ENCODE peak calls at places on chromosomes 7 and 10, in five cellular contexts. R, U, X, B and H are unnamed samples.

GRCh38 chr7:92794846-92795245 is 41.5 kb downstream of the CDK6 start:
- DNase-seq in X (no peak), B (no peak), R (no peak), U (no peak), H (no peak)

GRCh38 chr10:12705943-12706342 is 295.6 kb downstream of the CCDC3 start:
- DNase-seq in R (no peak), B (no peak), X (no peak), U (peak), H (peak)

GRCh38 chr7:17680026-17680425 is 260.3 kb downstream of the SNX13 start:
- DNase-seq in B (no peak), U (peak), R (peak), X (peak), H (peak)

GRCh38 chr10:48231178-48231577 is 43.3 kb downstream of the FRMPD2 start:
- DNase-seq in U (peak), R (no peak), B (no peak), X (no peak), H (no peak)

GRCh38 chr10:6385683-6386082 is 183.0 kb downstream of the PFKFB3 start:
- DNase-seq in U (peak), X (peak), B (no peak), R (no peak), H (peak)

GRCh38 chr10:921471-922414 is 9.8 kb downstream of the LARP4B start:
- DNase-seq in B (peak), R (no peak), X (peak), U (peak), H (peak)

GRCh38 chr7:155947051-155947450 is 134.8 kb upstream of the SHH start:
- DNase-seq in R (peak), U (peak), X (no peak), B (no peak), H (peak)

GRCh38 chr10:30977385-30977784 is 54.3 kb downstream of the ZNF438 start:
- DNase-seq in U (no peak), B (no peak), R (no peak), X (no peak), H (no peak)

GRCh38 chr7:46741924-46742607 is 821.0 kb upstream of the IGFBP3 start:
- DNase-seq in X (peak), U (no peak), R (no peak), B (no peak), H (no peak)

GRCh38 chr7:69820479-69821192 is 222.4 kb downstream of the AUTS2 start:
- DNase-seq in X (no peak), B (no peak), R (no peak), U (no peak), H (no peak)

GRCh38 chr7:157544980-157545680 is 208.3 kb downstream of the DNAJB6 start:
- DNase-seq in R (no peak), B (no peak), U (no peak), X (no peak), H (no peak)

GRCh38 chr10:47022311-47023131 is 111.3 kb downstream of the PTPN20 start:
- DNase-seq in R (peak), U (no peak), B (no peak), X (no peak), H (no peak)

GRCh38 chr10:29302499-29302898 is 13.6 kb downstream of the LYZL1 start:
- DNase-seq in X (no peak), R (no peak), U (no peak), B (no peak), H (no peak)

GRCh38 chr10:29305031-29305335 is 16.1 kb downstream of the LYZL1 start:
- DNase-seq in B (no peak), R (no peak), X (no peak), U (no peak), H (no peak)

GRCh38 chr10:29306688-29307087 is 17.8 kb downstream of the LYZL1 start:
- DNase-seq in X (no peak), B (no peak), U (no peak), R (no peak), H (no peak)

GRCh38 chr10:29301359-29301910 is 12.6 kb downstream of the LYZL1 start:
- DNase-seq in X (no peak), B (no peak), U (no peak), R (no peak), H (no peak)

DNA sequence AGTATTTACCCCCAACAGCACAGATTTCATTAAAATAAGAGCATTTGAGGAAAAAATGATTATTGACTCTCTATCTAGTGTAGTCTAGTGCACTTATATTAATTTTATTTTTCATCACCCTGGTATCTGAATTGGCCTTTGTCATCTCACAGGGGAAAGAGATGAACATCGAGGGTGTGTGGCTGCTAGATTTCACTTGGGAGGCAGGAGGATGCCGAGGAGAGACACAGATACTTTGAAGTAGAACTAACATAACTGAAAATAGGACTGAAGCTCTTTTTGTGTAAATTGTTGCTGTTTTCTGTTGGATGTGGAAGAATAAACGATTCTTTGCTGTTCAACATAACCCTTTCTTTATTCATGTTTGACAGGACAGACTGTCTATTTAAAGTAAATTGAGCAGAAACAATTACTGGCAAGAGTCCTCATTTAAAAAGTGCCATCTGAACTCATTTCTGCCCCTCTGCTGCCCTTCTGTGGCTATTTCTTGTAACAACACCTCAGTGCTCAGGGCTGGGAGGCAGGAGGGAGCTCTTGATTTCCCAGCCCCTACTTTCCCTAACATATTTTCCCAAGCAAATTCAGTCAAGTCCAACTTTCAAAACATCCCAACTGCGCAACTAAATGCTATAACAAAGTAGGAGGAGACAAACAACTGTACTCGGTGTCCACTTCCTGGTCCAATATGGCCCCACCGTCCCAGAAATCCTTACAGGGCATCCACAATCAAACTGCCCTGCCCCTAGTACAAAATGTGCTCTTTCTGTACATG is 15.6 kb downstream of the LYZL1 start:
- DNase-seq in U (peak), X (peak), B (no peak), R (peak), H (peak)
- H3K4me3 ChIP-seq in U (no peak), X (no peak), B (no peak), R (no peak), H (no peak)

GRCh38 chr10:45418859-45419672 is 45.0 kb downstream of the ALOX5 start:
- DNase-seq in U (peak), R (peak), X (peak), B (no peak), H (no peak)
- H3K4me3 ChIP-seq in U (peak), R (peak), X (peak), B (peak), H (no peak)

GRCh38 chr10:42866115-42866995 is 83.8 kb downstream of the BMS1 start:
- DNase-seq in B (peak), R (peak), X (peak), U (peak), H (peak)
- H3K4me3 ChIP-seq in B (peak), R (no peak), X (no peak), U (peak), H (peak)

DNA sequence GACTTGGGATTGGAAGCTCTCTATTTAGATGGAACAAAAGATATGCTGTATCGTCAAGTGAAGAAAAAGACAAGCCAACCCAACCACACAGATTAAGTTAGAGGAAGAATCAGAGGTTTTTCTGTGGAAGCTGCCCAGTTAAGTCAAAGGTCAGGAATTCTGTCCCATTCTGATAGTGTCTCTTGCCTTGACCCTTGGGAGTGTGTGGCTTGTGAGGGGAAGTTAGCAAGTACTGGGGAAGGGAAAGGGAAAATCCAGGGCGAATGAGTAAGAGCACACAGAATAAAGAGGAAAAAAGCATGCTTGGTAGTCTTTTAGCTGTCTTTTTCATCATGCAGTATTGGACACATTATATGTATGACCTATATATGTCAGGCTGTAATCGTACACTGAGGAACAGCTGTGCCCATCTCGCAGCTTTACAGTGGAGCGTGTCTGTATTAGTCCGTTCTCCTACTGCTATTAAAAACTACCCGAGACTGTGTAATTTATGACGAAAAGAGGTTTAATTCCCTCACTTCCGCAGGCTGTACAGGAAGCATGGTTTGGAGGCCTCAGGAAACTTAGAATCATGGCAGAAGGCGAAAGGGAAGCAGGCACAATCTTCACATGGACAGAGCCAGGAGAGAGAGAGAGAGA is 197.2 kb downstream of the GALNT17 start:
- DNase-seq in U (no peak), X (no peak), R (no peak), B (no peak), H (no peak)
- H3K4me3 ChIP-seq in U (no peak), X (no peak), R (no peak), B (no peak), H (no peak)

GRCh38 chr10:87505366-87506113 is 847 bp downstream of the MINPP1 start:
- DNase-seq in X (peak), R (peak), B (no peak), U (peak), H (peak)

GRCh38 chr10:87504667-87505365 is at the start of gene MINPP1:
- DNase-seq in R (peak), X (peak), U (peak), B (peak), H (peak)

GRCh38 chr10:87507879-87508278 is 3.2 kb downstream of the MINPP1 start:
- DNase-seq in B (no peak), R (no peak), X (no peak), U (no peak), H (no peak)

GRCh38 chr10:87504307-87504666 is 406 bp upstream of the MINPP1 start:
- DNase-seq in B (no peak), U (no peak), R (no peak), X (no peak), H (no peak)

DNA sequence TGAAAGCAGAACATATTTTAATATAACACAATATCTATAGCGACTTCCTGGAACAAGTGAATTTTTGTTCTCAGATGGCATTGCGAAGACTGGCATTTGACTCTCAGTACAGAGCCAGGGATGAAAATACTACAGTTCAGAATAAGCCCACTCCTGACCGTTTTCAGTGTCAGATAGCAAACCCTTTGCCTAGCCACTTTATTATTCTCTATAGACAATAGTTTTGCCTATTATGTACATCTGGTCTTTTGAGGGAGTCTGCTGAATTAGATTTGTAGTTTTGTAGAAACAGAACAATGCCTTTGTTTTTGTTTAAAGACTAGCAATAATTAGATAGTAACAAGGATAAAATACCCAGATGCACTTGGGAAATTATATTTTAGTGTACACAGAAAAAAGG is 2.3 kb downstream of the MINPP1 start:
- DNase-seq in X (no peak), U (no peak), B (no peak), R (no peak), H (no peak)
- H3K4me3 ChIP-seq in X (no peak), U (no peak), B (no peak), R (peak), H (peak)